ENCODE peak calls at places on chromosomes 16 and 17, in five cellular contexts. Q is nephron progenitor cell, U is NCI-H2171, D is progenitor cell of endocrine pancreas, K is astrocyte. N is an unnamed sample.

GRCh38 chr16:54952195-54952594 is 21.5 kb downstream of the IRX5 start:
- DNase-seq in Q (no peak), D (no peak), U (no peak), K (no peak), N (no peak)

GRCh38 chr16:57475711-57476339 is 10.5 kb downstream of the DOK4 start:
- DNase-seq in D (peak; percentile 59), U (no peak), K (peak; percentile 8), Q (peak; percentile 85), N (no peak)

GRCh38 chr17:78678220-78678554 is 101.0 kb upstream of the DNAH17 start:
- DNase-seq in Q (no peak), U (no peak), D (no peak), K (no peak), N (no peak)

GRCh38 chr17:32827227-32827626 is 49.7 kb downstream of the MYO1D start:
- DNase-seq in U (no peak), K (no peak), Q (no peak), D (no peak), N (no peak)

GRCh38 chr16:83561876-83562275 is 245.9 kb upstream of the HSBP1 start:
- DNase-seq in U (no peak), K (peak; percentile 33), D (peak; percentile 10), Q (peak; percentile 66), N (no peak)

GRCh38 chr17:28182559-28182958 is 136.4 kb upstream of the TMEM97 start:
- DNase-seq in U (no peak), K (no peak), D (no peak), Q (no peak), N (no peak)

GRCh38 chr16:19411298-19411697 is 6.4 kb upstream of the TMC5 start:
- DNase-seq in K (no peak), U (no peak), D (no peak), Q (no peak), N (no peak)

GRCh38 chr17:45785373-45786193 is 1.5 kb downstream of the CRHR1 start:
- DNase-seq in D (no peak), Q (no peak), U (no peak), K (no peak), N (no peak)

GRCh38 chr17:48225725-48226567 is 118.4 kb downstream of the SNX11 start:
- DNase-seq in K (no peak), U (no peak), Q (no peak), D (no peak), N (peak; percentile 78)

GRCh38 chr16:57132470-57132869 is 40.1 kb downstream of the CPNE2 start:
- DNase-seq in K (no peak), U (no peak), Q (peak; percentile 22), D (no peak), N (no peak)

GRCh38 chr16:8751481-8752311 is 45.7 kb downstream of the TMEM186 start:
- DNase-seq in Q (no peak), D (no peak), K (peak; percentile 85), U (no peak), N (no peak)

GRCh38 chr17:70074991-70075390 is at the start of gene KCNJ16:
- DNase-seq in Q (peak; percentile 10), D (peak; percentile 42), U (no peak), K (no peak), N (no peak)

GRCh38 chr17:75191584-75191983 is 8.8 kb upstream of the SUMO2 start:
- DNase-seq in D (no peak), Q (no peak), U (no peak), K (no peak), N (no peak)

GRCh38 chr16:85309656-85310587 is 197.7 kb upstream of the CIBAR2 start:
- DNase-seq in K (no peak), U (peak; percentile 45), D (no peak), Q (peak; percentile 48), N (no peak)

GRCh38 chr17:27649929-27650328 is 18.9 kb downstream of the LGALS9 start:
- DNase-seq in Q (no peak), D (no peak), U (no peak), K (no peak), N (no peak)

GRCh38 chr17:37708008-37708615 is 36.7 kb downstream of the HNF1B start:
- DNase-seq in Q (no peak), D (no peak), K (no peak), U (no peak), N (no peak)

GRCh38 chr17:17313350-17313991 is 10.3 kb downstream of the NT5M start:
- DNase-seq in K (no peak), U (no peak), D (peak; percentile 46), Q (peak; percentile 38), N (peak; percentile 79)

GRCh38 chr17:65564793-65565192 is 3.3 kb upstream of the AXIN2 start:
- DNase-seq in U (peak; percentile 75), D (no peak), K (peak; percentile 32), Q (peak; percentile 31), N (peak; percentile 24)

GRCh38 chr16:78028018-78028417 is 5.7 kb downstream of the CLEC3A start:
- DNase-seq in K (no peak), Q (no peak), U (no peak), D (no peak), N (no peak)

GRCh38 chr16:46753015-46753414 is 4.9 kb upstream of the MYLK3 start:
- DNase-seq in K (no peak), D (no peak), Q (no peak), U (no peak), N (no peak)